ENCODE peak calls at places on chromosome 4, in eight cellular contexts. P, R, O, F, S, Y, X and B are unnamed samples.

GRCh38 chr4:7657545-7658296 is 223.0 kb upstream of the PSAPL1 start:
- DNase-seq in P (no peak), R (no peak), O (no peak), F (no peak), S (no peak), Y (no peak), X (no peak), B (no peak)

GRCh38 chr4:48041535-48042137 is 25.1 kb downstream of the NIPAL1 start:
- DNase-seq in P (no peak), R (no peak), O (no peak), F (no peak), S (no peak), Y (no peak), X (no peak), B (no peak)

GRCh38 chr4:140308366-140309123 is 64.9 kb upstream of the SCOC start:
- DNase-seq in P (no peak), R (peak), O (no peak), F (peak), S (peak), Y (no peak), X (peak), B (peak)

GRCh38 chr4:104966349-104967033 is 180.2 kb upstream of the TET2 start:
- DNase-seq in P (no peak), R (no peak), O (peak), F (no peak), S (no peak), Y (no peak), X (no peak), B (peak)

GRCh38 chr4:7807351-7807921 is 132.2 kb downstream of the AFAP1 start:
- DNase-seq in P (no peak), R (no peak), O (no peak), F (no peak), S (peak), Y (no peak), X (no peak), B (no peak)

GRCh38 chr4:140903522-140903928 is 147.3 kb upstream of the TBC1D9 start:
- DNase-seq in P (no peak), R (no peak), O (no peak), F (peak), S (no peak), Y (no peak), X (no peak), B (no peak)

GRCh38 chr4:116531870-116532269 is 553.5 kb downstream of the TRAM1L1 start:
- DNase-seq in P (no peak), R (no peak), O (no peak), F (no peak), S (no peak), Y (no peak), X (no peak), B (no peak)

GRCh38 chr4:84730375-84730774 is 147.4 kb downstream of the CDS1 start:
- DNase-seq in P (no peak), R (no peak), O (no peak), F (no peak), S (no peak), Y (no peak), X (no peak), B (no peak)

GRCh38 chr4:19193274-19193962 is 1058.3 kb upstream of the SLIT2 start:
- DNase-seq in P (no peak), R (no peak), O (no peak), F (no peak), S (no peak), Y (no peak), X (no peak), B (no peak)

GRCh38 chr4:127006509-127006908 is 626.2 kb upstream of the INTU start:
- DNase-seq in P (no peak), R (no peak), O (no peak), F (peak), S (no peak), Y (no peak), X (no peak), B (no peak)

GRCh38 chr4:126604273-126604867 is 1028.4 kb upstream of the INTU start:
- DNase-seq in P (no peak), R (no peak), O (peak), F (peak), S (no peak), Y (no peak), X (no peak), B (no peak)

GRCh38 chr4:54659213-54660144 is 1.7 kb downstream of the KIT start:
- DNase-seq in P (no peak), R (peak), O (peak), F (peak), S (no peak), Y (no peak), X (no peak), B (no peak)

GRCh38 chr4:9999956-10000551 is 21.2 kb downstream of the SLC2A9 start:
- DNase-seq in P (no peak), R (no peak), O (peak), F (peak), S (no peak), Y (no peak), X (no peak), B (no peak)

GRCh38 chr4:139555705-139556070 is 331 bp downstream of the SETD7 start:
- DNase-seq in P (no peak), R (peak), O (no peak), F (no peak), S (peak), Y (no peak), X (peak), B (no peak)

GRCh38 chr4:156594619-156595018 is 377.0 kb downstream of the PDGFC start:
- DNase-seq in P (no peak), R (no peak), O (no peak), F (no peak), S (peak), Y (no peak), X (peak), B (peak)

GRCh38 chr4:182748949-182749348 is 168.2 kb downstream of the DCTD start:
- DNase-seq in P (no peak), R (no peak), O (no peak), F (no peak), S (no peak), Y (no peak), X (no peak), B (no peak)

GRCh38 chr4:38075370-38076152 is 115.4 kb downstream of the PTTG2 start:
- DNase-seq in P (no peak), R (no peak), O (peak), F (peak), S (peak), Y (no peak), X (no peak), B (no peak)

GRCh38 chr4:99564921-99565320 is 1.1 kb upstream of the TRMT10A start:
- DNase-seq in P (no peak), R (no peak), O (no peak), F (no peak), S (no peak), Y (no peak), X (no peak), B (no peak)

GRCh38 chr4:101122019-101122418 is 225.3 kb downstream of the PPP3CA start:
- DNase-seq in P (no peak), R (no peak), O (no peak), F (peak), S (no peak), Y (no peak), X (no peak), B (no peak)

GRCh38 chr4:57190651-57191481 is 80.7 kb upstream of the IGFBP7 start:
- DNase-seq in P (no peak), R (no peak), O (peak), F (peak), S (no peak), Y (peak), X (no peak), B (no peak)

GRCh38 chr4:568962-569361 is 7.1 kb downstream of the TMEM271 start:
- DNase-seq in P (no peak), R (no peak), O (no peak), F (no peak), S (no peak), Y (no peak), X (no peak), B (no peak)

GRCh38 chr4:189143255-189143654 is 797.4 kb upstream of the FRG1 start:
- DNase-seq in P (no peak), R (no peak), O (no peak), F (no peak), S (no peak), Y (no peak), X (no peak), B (no peak)

GRCh38 chr4:145216532-145216931 is 36.1 kb upstream of the OTUD4 start:
- DNase-seq in P (no peak), R (no peak), O (peak), F (peak), S (no peak), Y (no peak), X (no peak), B (no peak)
- TF ChIP-seq CTCF in P (peak), R (no peak), O (peak), F (peak), S (peak), Y (no peak), X (peak), B (no peak)

GRCh38 chr4:166415749-166416148 is 542.7 kb downstream of the TLL1 start:
- DNase-seq in P (no peak), R (no peak), O (no peak), F (no peak), S (no peak), Y (no peak), X (no peak), B (no peak)

GRCh38 chr4:166422475-166422874 is 549.4 kb downstream of the TLL1 start:
- DNase-seq in P (no peak), R (no peak), O (no peak), F (peak), S (no peak), Y (no peak), X (no peak), B (no peak)

GRCh38 chr4:166421556-166422156 is 548.6 kb downstream of the TLL1 start:
- DNase-seq in P (no peak), R (no peak), O (no peak), F (peak), S (no peak), Y (no peak), X (no peak), B (no peak)
- TF ChIP-seq CTCF in P (no peak), R (no peak), O (no peak), F (no peak), S (no peak), Y (no peak), X (no peak), B (no peak)

GRCh38 chr4:39450618-39451017 is 8.1 kb downstream of the RPL9 start:
- DNase-seq in P (no peak), R (no peak), O (no peak), F (no peak), S (no peak), Y (no peak), X (no peak), B (no peak)

GRCh38 chr4:39451423-39452023 is 7.2 kb downstream of the RPL9 start:
- DNase-seq in P (no peak), R (no peak), O (no peak), F (no peak), S (no peak), Y (no peak), X (no peak), B (no peak)

GRCh38 chr4:39446483-39446841 is 12.3 kb downstream of the RPL9 start:
- DNase-seq in P (no peak), R (no peak), O (no peak), F (no peak), S (peak), Y (no peak), X (no peak), B (no peak)

GRCh38 chr4:39442910-39443480 is 15.7 kb downstream of the RPL9 start:
- DNase-seq in P (no peak), R (no peak), O (no peak), F (no peak), S (no peak), Y (no peak), X (no peak), B (no peak)

DNA sequence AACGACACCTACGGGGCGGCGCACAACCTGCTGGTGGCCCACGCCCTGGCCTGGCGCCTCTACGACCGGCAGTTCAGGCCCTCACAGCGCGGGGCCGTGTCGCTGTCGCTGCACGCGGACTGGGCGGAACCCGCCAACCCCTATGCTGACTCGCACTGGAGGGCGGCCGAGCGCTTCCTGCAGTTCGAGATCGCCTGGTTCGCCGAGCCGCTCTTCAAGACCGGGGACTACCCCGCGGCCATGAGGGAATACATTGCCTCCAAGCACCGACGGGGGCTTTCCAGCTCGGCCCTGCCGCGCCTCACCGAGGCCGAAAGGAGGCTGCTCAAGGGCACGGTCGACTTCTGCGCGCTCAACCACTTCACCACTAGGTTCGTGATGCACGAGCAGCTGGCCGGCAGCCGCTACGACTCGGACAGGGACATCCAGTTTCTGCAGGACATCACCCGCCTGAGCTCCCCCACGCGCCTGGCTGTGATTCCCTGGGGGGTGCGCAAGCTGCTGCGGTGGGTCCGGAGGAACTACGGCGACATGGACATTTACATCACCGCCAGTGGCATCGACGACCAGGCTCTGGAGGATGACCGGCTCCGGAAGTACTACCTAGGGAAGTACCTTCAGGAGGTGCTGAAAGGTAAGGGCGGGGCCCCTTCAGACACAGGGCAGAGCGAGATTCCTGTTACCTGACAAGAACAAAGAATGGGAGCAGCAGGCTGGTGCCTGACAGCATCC is 11.7 kb downstream of the RPL9 start:
- DNase-seq in P (no peak), R (peak), O (peak), F (peak), S (peak), Y (no peak), X (peak), B (peak)
- TF ChIP-seq CTCF in P (no peak), R (no peak), O (peak), F (peak), S (no peak), Y (no peak), X (no peak), B (no peak)

DNA sequence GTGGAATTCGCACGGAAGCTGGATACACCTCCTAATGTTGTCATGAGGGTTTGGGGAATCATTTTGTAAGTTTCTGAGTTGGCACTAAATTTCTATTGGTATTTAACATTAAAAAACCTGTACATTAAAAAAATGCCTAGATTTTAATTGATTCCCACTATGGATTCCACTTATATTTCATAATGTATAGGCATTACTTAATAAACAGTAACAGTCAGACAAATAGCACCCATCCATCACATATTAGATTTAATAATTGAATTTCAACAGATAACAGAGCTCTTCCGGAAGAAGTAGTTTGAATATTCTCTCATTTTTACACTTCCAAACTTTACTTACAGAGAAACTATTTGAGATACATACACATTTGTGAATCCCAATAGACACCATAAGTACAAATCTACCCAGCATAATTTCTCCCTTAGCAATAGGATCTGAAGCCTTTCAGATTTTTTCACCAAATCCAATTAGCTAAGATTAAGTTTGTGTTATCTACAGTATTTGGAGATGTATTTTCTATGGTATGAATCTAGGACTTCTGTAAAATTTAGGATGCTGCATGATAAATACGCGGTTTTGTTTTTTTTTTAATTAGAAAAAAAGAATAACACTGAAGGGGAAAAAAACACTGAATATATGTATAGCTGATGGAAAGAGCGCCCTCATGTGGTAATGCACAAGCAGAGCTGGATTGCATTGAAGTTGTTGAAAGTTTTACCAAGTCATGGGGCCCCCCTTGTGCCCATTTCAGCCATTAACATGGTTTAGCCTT is 12.2 kb upstream of the ODAM start:
- DNase-seq in P (no peak), R (no peak), O (peak), F (peak), S (no peak), Y (no peak), X (no peak), B (no peak)
- TF ChIP-seq CTCF in P (no peak), R (no peak), O (peak), F (peak), S (no peak), Y (peak), X (peak), B (no peak)

GRCh38 chr4:185634066-185634652 is 98.9 kb upstream of the PDLIM3 start:
- DNase-seq in P (no peak), R (no peak), O (no peak), F (no peak), S (no peak), Y (no peak), X (no peak), B (no peak)
- TF ChIP-seq CTCF in P (peak), R (no peak), O (peak), F (peak), S (peak), Y (peak), X (peak), B (no peak)

GRCh38 chr4:16914208-16914607 is 15.8 kb upstream of the LDB2 start:
- DNase-seq in P (no peak), R (no peak), O (no peak), F (peak), S (no peak), Y (no peak), X (no peak), B (no peak)
- TF ChIP-seq CTCF in P (no peak), R (no peak), O (no peak), F (peak), S (peak), Y (no peak), X (no peak), B (no peak)

DNA sequence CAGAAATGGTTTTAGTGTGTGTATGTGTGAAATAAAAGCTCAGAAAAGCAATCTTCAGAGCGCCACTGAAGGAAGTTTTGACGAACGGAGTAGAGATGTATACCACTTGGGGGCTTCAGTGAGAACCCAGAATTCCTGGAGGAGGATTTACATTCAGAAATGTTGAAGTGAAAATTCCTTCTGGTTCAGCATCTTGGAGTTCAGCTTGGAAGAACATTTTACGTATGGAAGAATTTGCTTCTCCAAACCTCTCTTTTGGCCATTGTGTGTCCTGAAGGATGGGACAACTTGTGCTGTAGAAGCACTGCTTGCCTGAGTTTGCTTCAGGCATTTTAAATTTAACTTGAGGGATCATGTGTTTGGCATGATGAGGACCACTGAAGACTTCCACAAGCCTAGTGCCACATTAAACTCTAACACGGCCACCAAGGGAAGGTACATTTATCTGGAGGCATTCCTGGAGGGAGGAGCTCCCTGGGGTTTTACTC is 704 bp downstream of the SHROOM3 start:
- DNase-seq in P (no peak), R (no peak), O (no peak), F (no peak), S (no peak), Y (no peak), X (no peak), B (no peak)
- TF ChIP-seq CTCF in P (no peak), R (no peak), O (no peak), F (peak), S (no peak), Y (no peak), X (no peak), B (no peak)

DNA sequence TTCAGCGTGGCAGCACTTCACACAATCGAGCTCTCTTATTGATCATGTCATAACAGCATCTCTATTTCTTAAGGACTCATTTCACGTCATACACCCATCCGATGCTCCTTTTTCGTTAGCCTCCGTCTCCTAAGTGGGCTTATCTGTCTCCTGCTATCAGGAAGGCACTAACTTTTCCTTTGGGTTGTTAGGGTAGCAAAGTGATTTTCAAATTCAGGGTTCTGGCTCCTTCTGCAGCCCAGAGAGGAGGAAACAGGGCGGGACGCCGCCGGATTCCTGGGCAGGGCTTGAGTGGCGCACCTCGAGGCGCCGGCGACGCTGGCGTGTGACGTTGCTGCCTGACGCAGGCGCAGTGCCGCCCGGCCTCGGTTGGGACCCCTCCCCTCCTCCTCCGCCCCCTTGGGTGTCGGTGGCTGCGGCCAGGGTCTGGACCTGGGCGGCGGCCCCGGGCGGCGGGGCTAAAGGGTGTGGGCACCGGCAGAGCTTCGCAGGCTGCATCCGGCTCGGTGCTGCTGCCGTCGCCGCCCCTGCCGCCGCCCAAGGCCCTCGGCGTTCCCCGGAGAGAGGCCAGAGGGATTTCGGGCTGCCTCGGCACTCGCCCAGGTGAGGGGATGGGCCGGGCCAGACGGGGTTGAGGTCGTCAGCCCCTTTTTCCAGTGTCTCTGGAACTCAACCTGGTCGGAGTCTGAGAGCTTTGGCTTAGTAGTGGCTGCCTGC is at the start of gene BLTP1:
- DNase-seq in P (peak), R (peak), O (peak), F (peak), S (peak), Y (peak), X (peak), B (peak)
- TF ChIP-seq CTCF in P (no peak), R (no peak), O (no peak), F (peak), S (no peak), Y (no peak), X (no peak), B (no peak)